ENCODE peak calls at places on chromosomes 5 and 9, in five cellular contexts. One of them, this sample, is unnamed.

GRCh38 chr9:131402738-131403492 is 9.0 kb downstream of the PRRC2B start:
- DNase-seq in PC-9: no peak
- DNase-seq in keratinocyte: no peak
- DNase-seq in mammary epithelial cell: peak; percentile 79
- DNase-seq in mesenchymal stem cell: peak; percentile 88
- DNase-seq in this sample: no peak

GRCh38 chr9:136255896-136256890 is 10.6 kb upstream of the QSOX2 start:
- DNase-seq in PC-9: no peak
- DNase-seq in keratinocyte: no peak
- DNase-seq in mammary epithelial cell: no peak
- DNase-seq in mesenchymal stem cell: no peak
- DNase-seq in this sample: no peak

GRCh38 chr5:138503487-138504270 is 38.4 kb downstream of the EGR1 start:
- DNase-seq in PC-9: peak; percentile 38
- DNase-seq in keratinocyte: no peak
- DNase-seq in mammary epithelial cell: peak; percentile 52
- DNase-seq in mesenchymal stem cell: peak; percentile 76
- DNase-seq in this sample: peak; percentile 48

GRCh38 chr5:169696621-169697517 is 59.8 kb downstream of the DOCK2 start:
- DNase-seq in PC-9: no peak
- DNase-seq in keratinocyte: no peak
- DNase-seq in mammary epithelial cell: peak; percentile 2
- DNase-seq in mesenchymal stem cell: peak; percentile 37
- DNase-seq in this sample: no peak

GRCh38 chr5:54249210-54250028 is 61.0 kb downstream of the ARL15 start:
- DNase-seq in PC-9: no peak
- DNase-seq in keratinocyte: no peak
- DNase-seq in mammary epithelial cell: no peak
- DNase-seq in mesenchymal stem cell: peak; percentile 20
- DNase-seq in this sample: peak; percentile 37

GRCh38 chr9:119283118-119283794 is 86.0 kb downstream of the BRINP1 start:
- DNase-seq in PC-9: no peak
- DNase-seq in keratinocyte: no peak
- DNase-seq in mammary epithelial cell: peak; percentile 65
- DNase-seq in mesenchymal stem cell: no peak
- DNase-seq in this sample: no peak

GRCh38 chr5:81393783-81394718 is at the start of gene ACOT12:
- DNase-seq in PC-9: no peak
- DNase-seq in keratinocyte: no peak
- DNase-seq in mammary epithelial cell: no peak
- DNase-seq in mesenchymal stem cell: peak; percentile 36
- DNase-seq in this sample: no peak

GRCh38 chr5:128778474-128778873 is 186.8 kb upstream of the SLC27A6 start:
- DNase-seq in PC-9: no peak
- DNase-seq in keratinocyte: no peak
- DNase-seq in mammary epithelial cell: no peak
- DNase-seq in mesenchymal stem cell: no peak
- DNase-seq in this sample: no peak

GRCh38 chr5:1737790-1738405 is 61.7 kb downstream of the MRPL36 start:
- DNase-seq in PC-9: no peak
- DNase-seq in keratinocyte: peak; percentile 11
- DNase-seq in mammary epithelial cell: peak; percentile 17
- DNase-seq in mesenchymal stem cell: peak; percentile 7
- DNase-seq in this sample: peak; percentile 48

GRCh38 chr5:31663519-31663918 is 24.6 kb downstream of the PDZD2 start:
- DNase-seq in PC-9: no peak
- DNase-seq in keratinocyte: no peak
- DNase-seq in mammary epithelial cell: no peak
- DNase-seq in mesenchymal stem cell: no peak
- DNase-seq in this sample: no peak

GRCh38 chr5:131854134-131854533 is 57.3 kb upstream of the FNIP1 start:
- DNase-seq in PC-9: no peak
- DNase-seq in keratinocyte: no peak
- DNase-seq in mammary epithelial cell: peak; percentile 62
- DNase-seq in mesenchymal stem cell: peak; percentile 3
- DNase-seq in this sample: no peak

GRCh38 chr9:33265211-33265885 is 499 bp downstream of the CHMP5 start:
- DNase-seq in PC-9: no peak
- DNase-seq in keratinocyte: no peak
- DNase-seq in mammary epithelial cell: peak; percentile 45
- DNase-seq in mesenchymal stem cell: peak; percentile 40
- DNase-seq in this sample: no peak

GRCh38 chr9:97983524-97984187 is 515 bp downstream of the ANP32B start:
- DNase-seq in PC-9: no peak
- DNase-seq in keratinocyte: no peak
- DNase-seq in mammary epithelial cell: peak; percentile 51
- DNase-seq in mesenchymal stem cell: peak; percentile 60
- DNase-seq in this sample: peak; percentile 48

GRCh38 chr5:82164957-82165698 is 113.0 kb downstream of the RPS23 start:
- DNase-seq in PC-9: no peak
- DNase-seq in keratinocyte: no peak
- DNase-seq in mammary epithelial cell: no peak
- DNase-seq in mesenchymal stem cell: peak; percentile 64
- DNase-seq in this sample: no peak

GRCh38 chr5:44389410-44389879 is at the start of gene FGF10:
- DNase-seq in PC-9: no peak
- DNase-seq in keratinocyte: no peak
- DNase-seq in mammary epithelial cell: no peak
- DNase-seq in mesenchymal stem cell: peak; percentile 22
- DNase-seq in this sample: no peak

GRCh38 chr5:61523997-61524396 is 191.9 kb downstream of the ZSWIM6 start:
- DNase-seq in PC-9: no peak
- DNase-seq in keratinocyte: no peak
- DNase-seq in mammary epithelial cell: no peak
- DNase-seq in mesenchymal stem cell: no peak
- DNase-seq in this sample: no peak

GRCh38 chr9:74277532-74277931 is 219.6 kb upstream of the RORB start:
- DNase-seq in PC-9: no peak
- DNase-seq in keratinocyte: no peak
- DNase-seq in mammary epithelial cell: no peak
- DNase-seq in mesenchymal stem cell: no peak
- DNase-seq in this sample: peak; percentile 91

GRCh38 chr9:38046669-38047300 is 22.2 kb downstream of the SHB start:
- DNase-seq in PC-9: peak; percentile 97
- DNase-seq in keratinocyte: peak; percentile 79
- DNase-seq in mammary epithelial cell: peak; percentile 88
- DNase-seq in mesenchymal stem cell: peak; percentile 72
- DNase-seq in this sample: no peak

GRCh38 chr5:154446183-154447073 is 631 bp downstream of the SAP30L start:
- DNase-seq in PC-9: no peak
- DNase-seq in keratinocyte: no peak
- DNase-seq in mammary epithelial cell: peak; percentile 64
- DNase-seq in mesenchymal stem cell: peak; percentile 83
- DNase-seq in this sample: peak; percentile 56

GRCh38 chr5:172828911-172829431 is 5.1 kb upstream of the ERGIC1 start:
- DNase-seq in PC-9: no peak
- DNase-seq in keratinocyte: no peak
- DNase-seq in mammary epithelial cell: no peak
- DNase-seq in mesenchymal stem cell: no peak
- DNase-seq in this sample: no peak

GRCh38 chr9:115084709-115085108 is 33.2 kb downstream of the TNC start:
- DNase-seq in PC-9: no peak
- DNase-seq in keratinocyte: peak; percentile 41
- DNase-seq in mammary epithelial cell: peak; percentile 80
- DNase-seq in mesenchymal stem cell: no peak
- DNase-seq in this sample: no peak

DNA sequence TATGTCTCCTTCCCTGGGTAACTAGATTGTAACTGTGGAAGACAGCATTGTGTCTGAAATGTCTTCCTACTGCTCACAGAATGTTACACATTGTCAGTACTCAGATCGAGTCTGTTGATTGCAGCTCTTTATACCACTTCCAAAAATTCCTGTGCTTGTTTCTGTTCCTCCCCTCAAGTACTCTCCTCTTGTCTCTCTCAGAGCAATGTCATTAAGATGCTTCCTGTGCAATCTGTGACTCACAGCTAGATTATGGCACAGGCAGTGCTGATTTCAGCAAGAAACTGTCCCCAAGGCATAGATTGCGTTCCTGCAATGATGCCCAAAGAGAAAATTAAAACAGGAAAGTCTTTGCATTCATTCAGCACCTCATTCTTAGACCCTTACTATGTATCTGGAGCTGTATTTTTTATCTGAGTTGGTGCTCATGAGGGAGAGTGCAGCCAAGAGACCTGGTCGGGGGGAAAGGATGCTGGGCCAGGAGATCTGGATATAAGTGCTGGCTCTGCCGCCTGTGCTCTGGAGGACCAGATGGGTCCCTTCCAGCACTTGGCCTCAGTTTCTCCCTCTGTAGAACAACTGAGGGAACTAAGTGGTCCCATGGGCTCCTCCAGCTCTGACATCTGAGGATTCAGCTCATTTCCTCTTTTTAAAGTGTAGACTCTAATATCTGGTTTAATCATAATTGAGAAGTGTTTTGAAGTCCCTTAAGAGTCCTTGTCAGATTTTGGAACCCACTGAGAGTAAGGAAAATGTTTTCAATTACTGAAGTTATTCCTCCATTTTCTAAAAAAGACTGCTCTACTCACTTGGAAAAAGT is 40.8 kb upstream of the GNPDA1 start:
- DNase-seq in PC-9: peak; percentile 93
- DNase-seq in keratinocyte: no peak
- DNase-seq in mammary epithelial cell: peak; percentile 41
- DNase-seq in mesenchymal stem cell: peak; percentile 77
- DNase-seq in this sample: no peak
- H2AFZ ChIP-seq in PC-9: no peak overlapping the region
- H2AFZ ChIP-seq in keratinocyte: no peak overlapping the region
- H2AFZ ChIP-seq in mammary epithelial cell: peak overlapping the region; percentile 22
- H2AFZ ChIP-seq in mesenchymal stem cell: no peak overlapping the region
- H2AFZ ChIP-seq in this sample: no peak overlapping the region

GRCh38 chr5:179272326-179273073 is 72.8 kb downstream of the ADAMTS2 start:
- DNase-seq in PC-9: no peak
- DNase-seq in keratinocyte: no peak
- DNase-seq in mammary epithelial cell: no peak
- DNase-seq in mesenchymal stem cell: no peak
- DNase-seq in this sample: no peak
- H3K27ac ChIP-seq in PC-9: no peak overlapping the region
- H3K27ac ChIP-seq in keratinocyte: no peak overlapping the region
- H3K27ac ChIP-seq in mammary epithelial cell: no peak overlapping the region
- H3K27ac ChIP-seq in mesenchymal stem cell: no peak overlapping the region
- H3K27ac ChIP-seq in this sample: no peak overlapping the region

DNA sequence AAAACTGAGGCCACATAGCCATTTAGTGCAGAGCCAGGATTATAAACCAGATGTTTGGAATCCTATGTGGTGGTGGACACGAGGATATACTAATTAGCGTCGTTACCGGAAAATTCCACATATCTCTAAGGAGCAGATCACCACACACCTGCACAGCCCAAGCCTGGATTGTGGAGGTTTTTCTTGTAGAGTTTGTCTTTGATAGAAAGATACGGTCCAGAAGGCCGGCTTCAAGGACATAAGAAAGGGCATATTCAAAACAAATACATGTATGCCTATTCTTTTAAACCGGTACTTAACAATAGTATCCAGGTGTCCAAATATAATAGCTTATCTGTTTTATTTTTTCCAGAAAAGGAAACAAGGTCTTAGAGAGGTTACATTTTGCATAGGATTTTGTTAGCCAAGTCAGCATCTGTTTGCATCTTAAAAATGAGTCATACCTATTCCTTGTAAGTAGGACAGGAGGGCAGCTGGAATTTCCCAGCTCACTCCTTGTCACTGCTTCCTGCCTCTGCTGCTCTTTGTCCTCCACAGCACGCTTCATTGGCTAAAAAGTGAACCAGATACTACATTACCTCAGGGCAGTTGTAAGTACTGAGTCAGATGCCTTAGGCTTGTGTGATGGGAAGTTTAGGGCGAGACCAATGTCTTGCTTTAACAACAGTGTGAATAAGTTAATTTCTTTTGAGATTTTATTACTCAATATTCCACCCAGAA is 3.6 kb downstream of the TMC1 start:
- DNase-seq in PC-9: peak; percentile 99
- DNase-seq in keratinocyte: peak; percentile 99
- DNase-seq in mammary epithelial cell: peak; percentile 100
- DNase-seq in mesenchymal stem cell: peak; percentile 99
- DNase-seq in this sample: no peak
- H2AFZ ChIP-seq in PC-9: no peak overlapping the region
- H2AFZ ChIP-seq in keratinocyte: no peak overlapping the region
- H2AFZ ChIP-seq in mammary epithelial cell: no peak overlapping the region
- H2AFZ ChIP-seq in mesenchymal stem cell: no peak overlapping the region
- H2AFZ ChIP-seq in this sample: no peak overlapping the region

GRCh38 chr9:80401243-80401642 is 829.5 kb downstream of the TLE4 start:
- DNase-seq in PC-9: no peak
- DNase-seq in keratinocyte: no peak
- DNase-seq in mammary epithelial cell: no peak
- DNase-seq in mesenchymal stem cell: no peak
- DNase-seq in this sample: no peak
- H3K27ac ChIP-seq in PC-9: no peak overlapping the region
- H3K27ac ChIP-seq in keratinocyte: no peak overlapping the region
- H3K27ac ChIP-seq in mammary epithelial cell: no peak overlapping the region
- H3K27ac ChIP-seq in mesenchymal stem cell: no peak overlapping the region
- H3K27ac ChIP-seq in this sample: no peak overlapping the region